ENCODE peak calls at places on chromosomes 3 and 15, in four cellular contexts. One of them, this sample, is unnamed.

GRCh38 chr3:44114142-44114541 is 127.5 kb upstream of the TOPAZ1 start:
- DNase-seq in trophoblast cell: peak
- DNase-seq in H1: peak
- DNase-seq in H9: peak
- DNase-seq in this sample: no peak

GRCh38 chr3:121834079-121834730 is 655 bp downstream of the IQCB1 start:
- DNase-seq in trophoblast cell: no peak
- DNase-seq in H1: no peak
- DNase-seq in H9: no peak
- DNase-seq in this sample: no peak

GRCh38 chr3:188049890-188050530 is 103.9 kb upstream of the LPP start:
- DNase-seq in trophoblast cell: no peak
- DNase-seq in H1: no peak
- DNase-seq in H9: no peak
- DNase-seq in this sample: no peak

GRCh38 chr3:48859188-48859587 is 11.5 kb upstream of the PRKAR2A start:
- DNase-seq in trophoblast cell: no peak
- DNase-seq in H1: no peak
- DNase-seq in H9: no peak
- DNase-seq in this sample: no peak

GRCh38 chr3:133894334-133895207 is 1.1 kb downstream of the RAB6B start:
- DNase-seq in trophoblast cell: no peak
- DNase-seq in H1: peak
- DNase-seq in H9: peak
- DNase-seq in this sample: no peak

GRCh38 chr3:46946856-46947544 is 29.5 kb downstream of the CCDC12 start:
- DNase-seq in trophoblast cell: peak
- DNase-seq in H1: no peak
- DNase-seq in H9: no peak
- DNase-seq in this sample: peak

GRCh38 chr3:120497813-120498212 is 47.0 kb upstream of the FSTL1 start:
- DNase-seq in trophoblast cell: no peak
- DNase-seq in H1: no peak
- DNase-seq in H9: no peak
- DNase-seq in this sample: peak

GRCh38 chr3:181610973-181611265 is 100.8 kb upstream of the SOX2 start:
- DNase-seq in trophoblast cell: no peak
- DNase-seq in H1: no peak
- DNase-seq in H9: no peak
- DNase-seq in this sample: no peak

GRCh38 chr3:37693791-37694194 is 167.9 kb upstream of the CTDSPL start:
- DNase-seq in trophoblast cell: no peak
- DNase-seq in H1: no peak
- DNase-seq in H9: peak
- DNase-seq in this sample: no peak

GRCh38 chr3:103863381-103863780 is 1428.6 kb downstream of the ZPLD1 start:
- DNase-seq in trophoblast cell: no peak
- DNase-seq in H1: no peak
- DNase-seq in H9: no peak
- DNase-seq in this sample: no peak

GRCh38 chr3:196711838-196712513 is at the start of the genes CEP19 and PIGX:
- DNase-seq in trophoblast cell: peak
- DNase-seq in H1: peak
- DNase-seq in H9: peak
- DNase-seq in this sample: peak

GRCh38 chr3:120173056-120173675 is 78.9 kb upstream of the GSK3B start:
- DNase-seq in trophoblast cell: no peak
- DNase-seq in H1: no peak
- DNase-seq in H9: no peak
- DNase-seq in this sample: no peak

GRCh38 chr3:102181202-102181920 is 253.5 kb upstream of the ZPLD1 start:
- DNase-seq in trophoblast cell: peak
- DNase-seq in H1: no peak
- DNase-seq in H9: no peak
- DNase-seq in this sample: peak

GRCh38 chr3:196735751-196736150 is 3.9 kb upstream of the PAK2 start:
- DNase-seq in trophoblast cell: peak
- DNase-seq in H1: no peak
- DNase-seq in H9: no peak
- DNase-seq in this sample: no peak

GRCh38 chr15:88891540-88892254 is 3.6 kb downstream of the HAPLN3 start:
- DNase-seq in trophoblast cell: no peak
- DNase-seq in H1: no peak
- DNase-seq in H9: no peak
- DNase-seq in this sample: no peak

GRCh38 chr3:46523556-46523955 is 25.8 kb downstream of the RTP3 start:
- DNase-seq in trophoblast cell: no peak
- DNase-seq in H1: no peak
- DNase-seq in H9: no peak
- DNase-seq in this sample: no peak

GRCh38 chr15:89305395-89305794 is 29.2 kb downstream of the POLG start:
- DNase-seq in trophoblast cell: no peak
- DNase-seq in H1: no peak
- DNase-seq in H9: no peak
- DNase-seq in this sample: no peak

GRCh38 chr3:47422743-47423142 is 41.9 kb downstream of the PTPN23 start:
- DNase-seq in trophoblast cell: no peak
- DNase-seq in H1: no peak
- DNase-seq in H9: no peak
- DNase-seq in this sample: no peak

GRCh38 chr3:48034000-48034516 is 17.8 kb upstream of the MAP4 start:
- DNase-seq in trophoblast cell: no peak
- DNase-seq in H1: no peak
- DNase-seq in H9: no peak
- DNase-seq in this sample: peak

GRCh38 chr15:77410701-77411613 is 8.9 kb downstream of the PEAK1 start:
- DNase-seq in trophoblast cell: no peak
- DNase-seq in H1: no peak
- DNase-seq in H9: no peak
- DNase-seq in this sample: no peak

GRCh38 chr3:8507496-8507895 is 5.9 kb downstream of the LMCD1 start:
- DNase-seq in trophoblast cell: no peak
- DNase-seq in H1: no peak
- DNase-seq in H9: no peak
- DNase-seq in this sample: no peak

GRCh38 chr3:13853978-13854296 is 25.9 kb downstream of the WNT7A start:
- DNase-seq in trophoblast cell: peak
- DNase-seq in H1: no peak
- DNase-seq in H9: no peak
- DNase-seq in this sample: no peak

GRCh38 chr3:105970283-105970682 is 101.5 kb upstream of the CBLB start:
- DNase-seq in trophoblast cell: peak
- DNase-seq in H1: no peak
- DNase-seq in H9: no peak
- DNase-seq in this sample: peak

GRCh38 chr15:95840004-95840403 is 490.5 kb upstream of the NR2F2 start:
- DNase-seq in trophoblast cell: no peak
- DNase-seq in H1: no peak
- DNase-seq in H9: no peak
- DNase-seq in this sample: peak

GRCh38 chr15:60580650-60581415 is 101.9 kb upstream of the ICE2 start:
- DNase-seq in trophoblast cell: no peak
- DNase-seq in H1: no peak
- DNase-seq in H9: no peak
- DNase-seq in this sample: no peak

GRCh38 chr3:63405882-63406281 is 127.8 kb downstream of the SYNPR start:
- DNase-seq in trophoblast cell: no peak
- DNase-seq in H1: no peak
- DNase-seq in H9: no peak
- DNase-seq in this sample: no peak

GRCh38 chr3:122001892-122002291 is 20.2 kb downstream of the ILDR1 start:
- DNase-seq in trophoblast cell: no peak
- DNase-seq in H1: no peak
- DNase-seq in H9: no peak
- DNase-seq in this sample: no peak

GRCh38 chr15:90396321-90396720 is 8.3 kb downstream of the IQGAP1 start:
- DNase-seq in trophoblast cell: no peak
- DNase-seq in H1: no peak
- DNase-seq in H9: no peak
- DNase-seq in this sample: no peak

GRCh38 chr3:41418961-41419691 is 219.8 kb downstream of the CTNNB1 start:
- DNase-seq in trophoblast cell: peak
- DNase-seq in H1: no peak
- DNase-seq in H9: peak
- DNase-seq in this sample: peak

GRCh38 chr3:9948586-9948985 is 3.6 kb downstream of the PRRT3 start:
- DNase-seq in trophoblast cell: no peak
- DNase-seq in H1: no peak
- DNase-seq in H9: no peak
- DNase-seq in this sample: no peak

GRCh38 chr3:9944271-9944670 is 7.9 kb downstream of the PRRT3 start:
- DNase-seq in trophoblast cell: no peak
- DNase-seq in H1: no peak
- DNase-seq in H9: no peak
- DNase-seq in this sample: no peak

GRCh38 chr3:9945358-9945757 is 6.8 kb downstream of the PRRT3 start:
- DNase-seq in trophoblast cell: no peak
- DNase-seq in H1: no peak
- DNase-seq in H9: no peak
- DNase-seq in this sample: no peak

GRCh38 chr3:9947025-9947995 is 4.9 kb downstream of the PRRT3 start:
- DNase-seq in trophoblast cell: no peak
- DNase-seq in H1: peak
- DNase-seq in H9: peak
- DNase-seq in this sample: peak

DNA sequence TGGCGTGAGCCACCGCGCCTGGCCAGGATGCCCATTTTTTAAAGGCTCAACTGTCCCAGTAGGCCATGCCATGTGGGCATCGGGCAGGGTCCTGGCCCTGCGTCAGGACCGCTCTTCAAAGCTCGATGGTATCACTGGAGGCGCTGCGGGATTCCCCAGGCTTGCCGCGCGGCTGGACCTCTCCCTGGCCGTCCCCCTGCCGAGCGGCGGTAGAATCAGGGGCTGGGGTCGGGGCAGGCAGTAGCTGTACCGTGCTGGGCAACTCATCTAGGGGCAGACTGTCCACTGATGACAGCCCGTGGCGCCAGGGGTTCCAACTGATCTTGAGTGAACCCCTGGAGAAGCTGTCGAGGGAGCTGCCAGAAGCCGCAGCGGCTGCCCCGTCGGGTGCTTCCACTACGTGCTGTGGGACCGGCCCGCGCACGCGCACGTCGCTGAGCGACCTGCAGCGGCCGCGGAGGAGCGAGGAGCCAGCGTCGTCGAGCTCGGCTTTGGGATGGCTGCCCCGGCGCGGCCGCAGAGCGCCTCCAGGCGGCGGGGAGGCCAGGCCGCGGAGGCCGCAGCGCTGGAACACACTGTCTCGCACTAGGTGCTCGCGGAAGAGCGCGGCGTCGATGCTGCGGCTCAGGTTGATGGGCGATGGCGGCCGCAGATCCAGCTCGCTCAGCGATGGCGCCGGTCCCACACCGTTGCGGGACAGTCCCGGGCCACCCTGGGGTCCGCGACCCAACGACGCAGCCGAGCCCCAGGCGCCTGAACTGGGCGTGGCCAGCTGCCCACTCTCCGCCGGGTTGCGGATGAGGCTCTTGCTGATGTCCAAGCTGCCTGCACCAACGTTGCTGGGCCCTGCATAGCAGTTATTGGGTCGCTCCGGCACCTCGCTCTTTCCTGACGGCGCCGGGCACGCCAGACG is 5.8 kb downstream of the PRRT3 start:
- DNase-seq in trophoblast cell: peak
- DNase-seq in H1: peak
- DNase-seq in H9: peak
- DNase-seq in this sample: peak
- H2BK12ac ChIP-seq in trophoblast cell: no peak
- H2BK12ac ChIP-seq in H1: no peak
- H2BK12ac ChIP-seq in H9: no peak
- H2BK12ac ChIP-seq in this sample: peak

DNA sequence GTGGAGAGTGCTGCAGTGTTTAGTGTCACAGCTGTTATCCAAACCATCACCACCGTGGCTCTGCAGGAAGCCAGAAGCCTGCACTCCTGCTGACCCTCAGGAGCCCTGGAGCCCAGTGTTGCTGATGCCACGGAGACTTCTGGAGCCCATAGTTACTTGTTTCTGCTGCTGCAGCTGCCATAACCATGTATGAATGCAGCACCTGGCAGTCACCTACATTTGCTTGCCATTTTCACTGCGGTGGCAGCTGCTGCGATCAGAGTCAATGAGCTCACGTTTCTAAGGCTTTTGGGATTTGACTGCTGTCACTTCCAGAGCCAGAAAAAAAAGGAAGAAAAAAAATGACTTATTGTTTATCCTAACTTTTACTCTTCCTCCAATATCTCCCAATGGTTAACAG is 299.2 kb upstream of the THRB start:
- DNase-seq in trophoblast cell: no peak
- DNase-seq in H1: no peak
- DNase-seq in H9: no peak
- DNase-seq in this sample: no peak
- H3K4me2 ChIP-seq in trophoblast cell: no peak
- H3K4me2 ChIP-seq in H1: no peak
- H3K4me2 ChIP-seq in H9: no peak
- H3K4me2 ChIP-seq in this sample: no peak

GRCh38 chr15:74167891-74168331 is 5.6 kb upstream of the ISLR start:
- DNase-seq in trophoblast cell: no peak
- DNase-seq in H1: no peak
- DNase-seq in H9: peak
- DNase-seq in this sample: no peak
- H2BK12ac ChIP-seq in trophoblast cell: no peak
- H2BK12ac ChIP-seq in H1: peak
- H2BK12ac ChIP-seq in H9: no peak
- H2BK12ac ChIP-seq in this sample: no peak

GRCh38 chr3:155741081-155741480 is 3.8 kb downstream of the PLCH1 start:
- DNase-seq in trophoblast cell: no peak
- DNase-seq in H1: no peak
- DNase-seq in H9: no peak
- DNase-seq in this sample: no peak
- H3K4me2 ChIP-seq in trophoblast cell: no peak
- H3K4me2 ChIP-seq in H1: no peak
- H3K4me2 ChIP-seq in H9: no peak
- H3K4me2 ChIP-seq in this sample: no peak

DNA sequence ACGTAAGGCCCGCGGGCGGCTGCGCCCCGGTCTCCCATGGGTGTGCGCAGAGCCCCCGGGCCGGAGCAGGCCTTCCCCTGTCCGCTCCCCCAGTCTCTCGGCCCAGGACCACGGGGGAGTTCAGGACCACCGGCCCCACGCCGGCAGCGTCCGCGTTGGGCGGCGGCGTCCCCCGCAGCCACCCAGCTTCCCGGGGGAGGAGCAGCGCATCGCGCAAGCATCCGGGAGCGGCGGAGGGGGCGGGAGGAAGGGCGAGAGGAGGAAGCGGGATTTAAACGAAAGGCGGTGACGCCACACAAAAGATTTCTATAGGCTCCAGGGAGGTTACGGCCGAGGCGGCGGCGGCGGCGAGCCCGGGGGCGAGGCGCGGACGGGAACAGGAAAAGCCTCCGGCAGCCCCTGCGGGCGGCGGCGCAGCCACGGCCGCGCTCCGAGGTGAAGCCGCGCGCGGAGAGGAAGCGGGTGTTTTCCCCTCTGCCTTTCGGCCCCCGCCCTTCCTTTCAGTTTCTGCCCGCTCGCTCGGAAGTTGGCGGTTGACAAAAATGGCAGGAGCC is at the start of gene TLNRD1:
- DNase-seq in trophoblast cell: peak
- DNase-seq in H1: peak
- DNase-seq in H9: peak
- DNase-seq in this sample: peak
- H2BK12ac ChIP-seq in trophoblast cell: peak
- H2BK12ac ChIP-seq in H1: peak
- H2BK12ac ChIP-seq in H9: no peak
- H2BK12ac ChIP-seq in this sample: peak

This sample was measured in mesenchymal stem cell.